ENCODE peak calls at places on chromosomes 1 and 21, in nine cellular contexts. A is GM23338, Y is fibroblast of lung, B is PC-3, G is astrocyte of the spinal cord, V is Peyer's patch, K is spleen, H is IMR-90, M is cardiac muscle cell. S is an unnamed sample.

GRCh38 chr21:35818597-35818996 is 241.7 kb downstream of the SETD4 start:
- DNase-seq in B (no peak), V (no peak), G (no peak), A (no peak), K (no peak), M (no peak), Y (no peak), H (no peak), S (no peak)

GRCh38 chr1:3817138-3817740 is 20.9 kb upstream of the LRRC47 start:
- DNase-seq in G (no peak), M (no peak), A (no peak), H (no peak), Y (no peak), K (no peak), B (no peak), V (no peak), S (no peak)

GRCh38 chr1:147539122-147539575 is 2.2 kb upstream of the BCL9 start:
- DNase-seq in M (peak; percentile 92), K (no peak), B (peak; percentile 95), G (peak; percentile 97), Y (peak; percentile 98), V (no peak), A (no peak), H (peak; percentile 98), S (peak; percentile 90)

GRCh38 chr1:201686709-201687455 is 142.1 kb upstream of the IPO9 start:
- DNase-seq in M (no peak), B (no peak), H (no peak), A (peak; percentile 67), V (no peak), Y (no peak), G (no peak), K (no peak), S (no peak)

GRCh38 chr1:236051107-236051885 is 13.6 kb downstream of the NID1 start:
- DNase-seq in B (no peak), V (no peak), H (peak; percentile 55), M (peak; percentile 57), K (no peak), Y (peak; percentile 55), A (peak; percentile 42), G (peak; percentile 41), S (peak; percentile 59)

GRCh38 chr1:204331847-204332487 is 27.8 kb downstream of the PLEKHA6 start:
- DNase-seq in B (no peak), K (no peak), A (no peak), Y (no peak), G (no peak), H (no peak), V (no peak), M (no peak), S (no peak)

GRCh38 chr21:18743523-18743922 is 339.9 kb upstream of the TMPRSS15 start:
- DNase-seq in H (no peak), Y (no peak), G (no peak), B (no peak), M (no peak), K (no peak), V (no peak), A (no peak), S (no peak)

GRCh38 chr1:91831132-91831930 is 54.6 kb downstream of the TGFBR3 start:
- DNase-seq in A (no peak), H (peak; percentile 86), M (peak; percentile 51), B (no peak), K (no peak), V (no peak), G (no peak), Y (peak; percentile 94), S (peak; percentile 68)

GRCh38 chr1:52032785-52033131 is 852 bp downstream of the KTI12 start:
- DNase-seq in B (peak; percentile 45), G (peak; percentile 50), A (peak; percentile 64), K (peak; percentile 84), V (peak; percentile 30), H (peak; percentile 60), M (peak; percentile 74), Y (peak; percentile 59), S (peak; percentile 80)

GRCh38 chr1:224852901-224853568 is 76.4 kb upstream of the DNAH14 start:
- DNase-seq in K (no peak), M (peak; percentile 76), H (peak; percentile 67), G (peak; percentile 69), V (no peak), Y (peak; percentile 84), B (peak; percentile 72), A (peak; percentile 67), S (peak; percentile 72)

GRCh38 chr1:113223546-113223945 is 150.5 kb downstream of the LRIG2 start:
- DNase-seq in V (no peak), M (peak; percentile 82), Y (peak; percentile 8), A (no peak), G (no peak), B (no peak), H (no peak), K (no peak), S (peak; percentile 24)

GRCh38 chr21:33892853-33893252 is 22.8 kb downstream of the ATP5PO start:
- DNase-seq in A (peak; percentile 93), H (no peak), G (no peak), B (no peak), Y (no peak), K (no peak), M (no peak), V (no peak), S (no peak)

GRCh38 chr21:33896691-33897090 is 18.9 kb downstream of the ATP5PO start:
- DNase-seq in B (peak; percentile 28), M (no peak), G (no peak), A (no peak), V (no peak), H (no peak), K (no peak), Y (no peak), S (no peak)

GRCh38 chr21:33895356-33895755 is 20.2 kb downstream of the ATP5PO start:
- DNase-seq in G (no peak), Y (no peak), V (no peak), A (no peak), K (no peak), M (no peak), B (no peak), H (no peak), S (no peak)

GRCh38 chr21:33893917-33894316 is 21.7 kb downstream of the ATP5PO start:
- DNase-seq in V (no peak), Y (no peak), M (no peak), H (no peak), G (no peak), B (no peak), A (no peak), K (no peak), S (no peak)

DNA sequence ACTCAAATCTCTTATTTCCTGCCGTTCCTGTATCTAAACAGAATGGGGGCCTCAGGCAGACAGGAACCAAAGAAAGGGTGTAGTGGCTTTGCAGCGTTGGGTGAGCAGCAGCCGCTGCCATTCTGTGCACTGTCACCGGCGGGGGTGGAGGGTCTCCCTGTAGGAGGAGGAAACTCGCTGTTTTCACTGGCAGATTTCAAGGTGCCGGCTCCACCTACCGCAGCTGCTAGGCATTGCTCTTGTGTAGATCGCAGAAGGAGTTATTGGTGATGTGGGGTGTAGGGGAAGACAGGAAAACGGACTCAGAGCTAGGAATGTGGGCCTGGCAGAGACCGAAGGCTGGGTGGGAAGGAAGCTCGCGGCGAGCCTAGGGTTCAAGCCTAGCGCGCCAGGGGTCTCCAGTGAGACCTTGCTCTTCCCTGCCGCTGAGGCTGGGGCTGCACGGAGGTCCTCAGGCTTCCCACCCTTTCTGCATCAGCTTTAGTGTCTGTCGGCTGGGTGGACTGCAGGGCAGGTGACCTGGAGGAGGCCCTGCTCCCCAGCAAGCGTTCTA is 20.8 kb downstream of the ATP5PO start:
- DNase-seq in K (peak; percentile 85), H (peak; percentile 89), Y (peak; percentile 87), G (peak; percentile 88), M (peak; percentile 94), B (peak; percentile 90), A (peak; percentile 95), V (peak; percentile 35), S (peak; percentile 93)
- TF ChIP-seq CTCF in K (no peak), H (peak; percentile 87), Y (peak; percentile 92), G (peak; percentile 94), M (peak; percentile 94), B (peak; percentile 83), A (peak; percentile 45), V (no peak), S (peak; percentile 95)

GRCh38 chr1:15489052-15489736 is 13.3 kb downstream of the CELA2B start:
- DNase-seq in K (no peak), B (no peak), G (no peak), V (no peak), Y (no peak), H (no peak), M (no peak), A (no peak), S (no peak)
- H3K4me3 ChIP-seq in K (no peak overlapping the region), B (no peak overlapping the region), G (no peak overlapping the region), V (no peak overlapping the region), Y (no peak overlapping the region), H (no peak overlapping the region), M (no peak overlapping the region), A (no peak overlapping the region), S (no peak overlapping the region)

DNA sequence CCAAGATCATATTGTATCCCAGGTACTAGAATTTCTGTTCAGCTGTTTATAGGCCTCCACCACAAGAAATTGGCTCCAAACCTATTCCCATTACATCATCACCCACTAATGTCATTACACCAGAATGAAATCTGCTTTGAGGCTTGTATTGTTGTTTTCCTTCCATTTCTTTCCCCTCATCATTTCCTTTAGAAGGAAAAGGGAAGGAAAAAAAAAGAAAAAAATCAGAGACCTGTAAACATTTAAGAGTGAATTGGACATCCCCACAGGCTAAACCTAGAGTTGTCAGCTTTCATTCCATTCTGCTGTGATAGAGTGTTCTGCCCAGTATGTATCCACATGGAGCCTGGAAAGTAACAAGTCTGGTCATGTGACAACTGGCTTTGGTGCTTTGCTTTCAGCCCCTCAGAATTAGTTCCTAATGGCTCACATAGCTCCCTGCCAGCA is 44.6 kb downstream of the NFYC start:
- DNase-seq in Y (peak; percentile 84), G (peak; percentile 88), H (peak; percentile 82), V (no peak), M (peak; percentile 70), K (no peak), A (no peak), B (no peak), S (peak; percentile 77)
- TF ChIP-seq CTCF in Y (no peak), G (no peak), H (no peak), V (no peak), M (no peak), K (no peak), A (no peak), B (no peak), S (no peak)

GRCh38 chr1:34866762-34867109 is 7.2 kb upstream of the SMIM12 start:
- DNase-seq in M (no peak), H (no peak), G (no peak), B (no peak), Y (no peak), V (no peak), K (no peak), A (no peak), S (no peak)
- H3K4me3 ChIP-seq in M (peak overlapping the region; percentile 42), H (peak overlapping the region; percentile 57), G (peak overlapping the region; percentile 67), B (peak overlapping the region; percentile 72), Y (no peak overlapping the region), V (peak overlapping the region; percentile 60), K (peak overlapping the region; percentile 78), A (peak overlapping the region; percentile 73), S (peak overlapping the region; percentile 68)

DNA sequence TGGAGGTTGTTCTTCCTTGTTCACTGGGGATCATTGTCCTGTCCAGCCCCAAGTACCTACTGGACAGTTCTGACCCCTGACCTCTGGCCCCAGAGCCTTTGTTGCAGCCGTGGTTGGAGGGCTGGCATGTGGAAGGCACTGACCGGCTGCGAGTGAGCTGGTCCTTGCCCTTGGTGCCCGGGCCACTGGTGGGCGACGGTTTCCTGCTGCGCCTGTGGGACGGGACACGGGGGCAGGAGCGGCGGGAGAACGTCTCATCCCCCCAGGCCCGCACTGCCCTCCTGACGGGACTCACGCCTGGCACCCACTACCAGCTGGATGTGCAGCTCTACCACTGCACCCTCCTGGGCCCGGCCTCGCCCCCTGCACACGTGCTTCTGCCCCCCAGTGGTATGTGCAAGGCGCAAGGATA is 11.4 kb downstream of the TIE1 start:
- DNase-seq in V (no peak), Y (no peak), M (no peak), B (no peak), K (peak; percentile 47), H (no peak), G (no peak), A (no peak), S (no peak)
- TF ChIP-seq CTCF in V (no peak), Y (no peak), M (no peak), B (no peak), K (no peak), H (no peak), G (no peak), A (no peak), S (no peak)

S was measured in foreskin fibroblast.